ENCODE peak calls at places on chromosomes 7 and 10, in eight cellular contexts. H is aorta; U is adrenal gland; M is colonic mucosa; B is CD8-positive, alpha-beta T cell; J is cardiac muscle cell; Z is kidney; R is heart left ventricle. F is an unnamed sample. For H3K4me1, the result is how much of the 10 kb centered on the place peaks cover.

GRCh38 chr10:124152139-124152780 is 58.9 kb upstream of the CHST15 start:
- DNase-seq in U (peak), Z (peak), M (peak), H (peak), R (peak), B (no peak), J (no peak), F (no peak)

GRCh38 chr10:110865804-110866482 is 5.8 kb upstream of the PDCD4 start:
- DNase-seq in R (no peak), J (no peak), M (no peak), B (no peak), Z (no peak), U (no peak), H (no peak), F (no peak)

GRCh38 chr7:25456467-25457171 is 228.3 kb upstream of the NPVF start:
- DNase-seq in H (no peak), U (peak), M (peak), Z (no peak), J (peak), B (no peak), R (peak), F (no peak)

GRCh38 chr10:61286695-61287094 is 166.5 kb downstream of the TMEM26 start:
- DNase-seq in R (no peak), U (no peak), B (no peak), M (no peak), Z (no peak), H (no peak), J (no peak), F (no peak)

GRCh38 chr7:76310102-76310957 is 7.9 kb downstream of the HSPB1 start:
- DNase-seq in H (no peak), J (no peak), M (peak), Z (no peak), B (no peak), R (no peak), U (peak), F (peak)

GRCh38 chr10:129993621-129994020 is 29.5 kb upstream of the EBF3 start:
- DNase-seq in H (no peak), B (no peak), M (no peak), U (no peak), R (no peak), J (no peak), Z (no peak), F (no peak)

GRCh38 chr10:75565286-75566251 is 134.1 kb downstream of the LRMDA start:
- DNase-seq in B (no peak), J (no peak), R (no peak), M (no peak), Z (no peak), H (no peak), U (no peak), F (no peak)

GRCh38 chr10:104925232-104925851 is 284.3 kb downstream of the SORCS3 start:
- DNase-seq in R (no peak), H (no peak), M (peak), Z (no peak), U (peak), B (no peak), J (peak), F (no peak)

GRCh38 chr7:101200504-101200861 is 353 bp downstream of the MOGAT3 start:
- DNase-seq in U (no peak), M (no peak), J (no peak), B (no peak), Z (no peak), R (no peak), H (no peak), F (no peak)

GRCh38 chr7:156751319-156751718 is 110.7 kb downstream of the RNF32 start:
- DNase-seq in R (no peak), M (no peak), Z (no peak), U (peak), B (no peak), J (no peak), H (no peak), F (no peak)

GRCh38 chr10:77282163-77282562 is 355.4 kb downstream of the KCNMA1 start:
- DNase-seq in H (no peak), U (no peak), J (no peak), R (no peak), B (no peak), Z (no peak), M (no peak), F (no peak)

GRCh38 chr10:13969118-13969791 is 361.5 kb downstream of the FRMD4A start:
- DNase-seq in U (no peak), H (no peak), B (no peak), M (no peak), R (no peak), J (no peak), Z (no peak), F (no peak)

GRCh38 chr10:31646519-31646918 is 282.1 kb downstream of the ARHGAP12 start:
- DNase-seq in B (no peak), H (no peak), R (no peak), Z (no peak), U (no peak), M (no peak), J (no peak), F (no peak)

GRCh38 chr7:27825890-27826289 is 85.9 kb downstream of the TAX1BP1 start:
- DNase-seq in U (no peak), Z (no peak), B (no peak), H (no peak), J (no peak), R (no peak), M (no peak), F (no peak)

GRCh38 chr10:31147220-31147608 is 115.5 kb upstream of the ZNF438 start:
- DNase-seq in Z (no peak), J (no peak), R (peak), U (no peak), H (no peak), M (no peak), B (no peak), F (no peak)

GRCh38 chr10:31062856-31063255 is 31.2 kb upstream of the ZNF438 start:
- DNase-seq in Z (no peak), B (no peak), M (no peak), J (no peak), R (no peak), H (no peak), U (no peak), F (no peak)

GRCh38 chr10:10110817-10111490 is 906.7 kb upstream of the CELF2 start:
- DNase-seq in H (no peak), U (no peak), M (no peak), R (no peak), Z (no peak), B (no peak), J (no peak), F (no peak)

GRCh38 chr7:15326044-15326644 is 235.7 kb downstream of the AGMO start:
- DNase-seq in B (no peak), R (no peak), J (peak), Z (no peak), U (no peak), H (no peak), M (no peak), F (no peak)

GRCh38 chr7:148723166-148723559 is 24.5 kb downstream of the CUL1 start:
- DNase-seq in Z (no peak), J (no peak), U (no peak), M (no peak), B (no peak), H (no peak), R (no peak), F (no peak)

GRCh38 chr7:121544726-121545125 is 148.6 kb upstream of the FAM3C start:
- DNase-seq in R (no peak), B (no peak), J (no peak), H (no peak), M (no peak), Z (no peak), U (no peak), F (no peak)

GRCh38 chr10:88097092-88097894 is 233.9 kb downstream of the PTEN start:
- DNase-seq in U (no peak), J (no peak), R (no peak), Z (no peak), B (no peak), H (no peak), M (no peak), F (no peak)

GRCh38 chr7:25894902-25895791 is 256.9 kb upstream of the NFE2L3 start:
- DNase-seq in B (peak), R (peak), U (peak), M (peak), H (peak), Z (peak), J (peak), F (peak)

GRCh38 chr10:93475227-93475626 is 6.9 kb downstream of the MYOF start:
- DNase-seq in U (no peak), H (no peak), Z (no peak), R (no peak), M (no peak), B (no peak), J (no peak), F (no peak)

GRCh38 chr7:128056901-128057300 is 25.7 kb upstream of the LRRC4 start:
- DNase-seq in Z (no peak), U (no peak), J (no peak), R (no peak), M (no peak), B (no peak), H (no peak), F (no peak)

GRCh38 chr7:64872809-64873500 is 30.1 kb upstream of the ZNF273 start:
- DNase-seq in M (peak), Z (no peak), H (no peak), R (no peak), J (no peak), U (no peak), B (no peak), F (no peak)

GRCh38 chr10:16644146-16644545 is 122.5 kb upstream of the C1QL3 start:
- DNase-seq in U (no peak), R (no peak), M (no peak), H (no peak), J (no peak), Z (no peak), B (no peak), F (no peak)

GRCh38 chr7:55335786-55336185 is 29.4 kb upstream of the LANCL2 start:
- DNase-seq in R (no peak), U (no peak), B (no peak), J (no peak), Z (no peak), H (no peak), M (no peak), F (no peak)

GRCh38 chr10:121580276-121581116 is 17.7 kb downstream of the FGFR2 start:
- DNase-seq in U (no peak), B (no peak), M (no peak), J (no peak), R (no peak), H (no peak), Z (no peak), F (no peak)

GRCh38 chr10:118694848-118695247 is 59.9 kb downstream of the CACUL1 start:
- DNase-seq in Z (no peak), H (no peak), J (no peak), B (no peak), R (no peak), U (no peak), M (no peak), F (no peak)

GRCh38 chr10:120969219-120969645 is 118.1 kb downstream of the WDR11 start:
- DNase-seq in B (no peak), M (no peak), U (no peak), R (no peak), Z (no peak), H (no peak), J (no peak), F (no peak)

GRCh38 chr7:51033722-51034530 is 251.2 kb upstream of the GRB10 start:
- DNase-seq in R (peak), J (peak), U (no peak), Z (no peak), H (peak), M (no peak), B (no peak), F (no peak)

GRCh38 chr10:69335063-69335587 is 56.8 kb downstream of the HK1 start:
- DNase-seq in J (no peak), R (peak), Z (peak), M (no peak), H (peak), B (peak), U (peak), F (no peak)

GRCh38 chr7:125654076-125654475 is 724.5 kb upstream of the POT1 start:
- DNase-seq in U (no peak), B (no peak), Z (no peak), H (no peak), J (no peak), M (no peak), R (no peak), F (no peak)

GRCh38 chr10:30219977-30220751 is 128.9 kb downstream of the MTPAP start:
- DNase-seq in R (no peak), H (no peak), B (no peak), J (no peak), U (no peak), Z (no peak), M (no peak), F (no peak)

GRCh38 chr7:35797311-35797710 is 3.5 kb upstream of the SEPTIN7 start:
- DNase-seq in R (no peak), H (no peak), B (no peak), M (no peak), J (no peak), Z (no peak), U (no peak), F (no peak)

GRCh38 chr10:26486985-26487850 is 49.1 kb downstream of the APBB1IP start:
- DNase-seq in H (no peak), U (peak), R (no peak), J (no peak), M (no peak), B (peak), Z (no peak), F (no peak)

GRCh38 chr10:75210193-75211006 is at the start of gene VDAC2:
- DNase-seq in H (peak), Z (peak), B (peak), M (peak), R (peak), U (peak), J (peak), F (peak)

DNA sequence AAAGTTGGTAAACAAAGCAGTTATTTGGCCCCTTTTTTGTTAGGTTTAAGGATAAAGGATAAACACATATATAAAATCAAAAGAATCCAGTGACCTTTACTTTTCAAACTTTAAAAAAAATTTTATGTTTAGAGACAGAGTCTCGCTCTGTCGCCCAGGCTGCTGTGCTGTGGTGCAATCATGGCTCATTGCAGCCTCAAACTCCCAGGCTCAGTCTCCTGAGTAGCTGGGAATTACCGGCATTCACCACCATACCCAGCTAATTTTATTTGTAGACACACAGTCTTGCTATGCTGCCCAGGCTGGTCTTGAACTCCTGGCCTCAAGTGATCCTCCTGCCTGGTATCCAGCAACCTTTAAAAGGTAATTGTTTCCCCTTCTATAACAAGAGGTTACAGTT is 31.3 kb downstream of the GNA12 start:
- DNase-seq in H (no peak), M (no peak), R (no peak), J (no peak), U (no peak), Z (no peak), B (no peak), F (no peak)
- H3K4me1 ChIP-seq in H (under half), M (under half), R (under half), J (under half), U (under half), Z (under half), B (under half), F (half or more)

DNA sequence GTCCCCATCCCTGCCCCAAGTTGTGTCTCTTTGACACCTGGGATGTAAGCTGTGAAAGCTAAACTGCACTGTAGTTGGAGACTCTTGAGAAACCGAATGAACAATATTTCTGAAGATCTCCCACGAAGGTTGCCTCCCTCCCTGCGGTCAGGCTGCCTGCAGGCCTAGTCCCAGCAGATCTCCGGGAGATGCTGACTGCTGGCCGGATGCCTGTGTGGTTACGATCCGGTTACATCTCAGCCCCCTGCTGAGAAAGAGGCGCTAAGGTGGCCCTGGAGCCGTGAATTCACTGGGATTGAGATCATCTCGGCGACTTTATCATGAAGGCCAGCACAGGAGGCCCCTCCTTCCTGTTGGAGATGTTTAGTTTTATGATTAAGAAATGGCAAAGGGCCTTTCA is 177.8 kb downstream of the PRKAG2 start:
- DNase-seq in Z (peak), J (no peak), U (no peak), H (no peak), B (no peak), M (no peak), R (no peak), F (no peak)
- H3K4me3 ChIP-seq in Z (no peak), J (no peak), U (no peak), H (no peak), B (no peak), M (no peak), R (no peak), F (no peak)

GRCh38 chr10:33349273-33349672 is 14.8 kb upstream of the NRP1 start:
- DNase-seq in R (no peak), H (no peak), Z (no peak), J (no peak), U (no peak), M (no peak), B (no peak), F (no peak)
- H3K27ac ChIP-seq in R (peak), H (no peak), Z (no peak), J (no peak), U (no peak), M (no peak), B (no peak), F (no peak)

GRCh38 chr7:1946025-1946424 is 275.9 kb downstream of the ELFN1 start:
- DNase-seq in H (peak), U (no peak), B (no peak), J (no peak), Z (peak), M (no peak), R (no peak), F (no peak)
- H3K4me1 ChIP-seq in H (under half), U (under half), B (half or more), J (under half), Z (under half), M (under half), R (under half), F (under half)

GRCh38 chr10:71970331-71970730 is 6.1 kb downstream of the CHST3 start:
- DNase-seq in H (no peak), J (peak), Z (peak), B (no peak), R (no peak), U (peak), M (peak), F (no peak)

GRCh38 chr10:71971311-71971731 is 7.1 kb downstream of the CHST3 start:
- DNase-seq in J (no peak), R (no peak), Z (no peak), H (no peak), U (peak), B (no peak), M (no peak), F (no peak)

GRCh38 chr10:71970869-71971268 is 6.7 kb downstream of the CHST3 start:
- DNase-seq in B (no peak), R (no peak), U (no peak), M (no peak), H (no peak), J (no peak), Z (no peak), F (no peak)

GRCh38 chr10:71972746-71973695 is 8.8 kb downstream of the CHST3 start:
- DNase-seq in H (no peak), R (no peak), B (no peak), M (no peak), U (peak), J (no peak), Z (no peak), F (no peak)

DNA sequence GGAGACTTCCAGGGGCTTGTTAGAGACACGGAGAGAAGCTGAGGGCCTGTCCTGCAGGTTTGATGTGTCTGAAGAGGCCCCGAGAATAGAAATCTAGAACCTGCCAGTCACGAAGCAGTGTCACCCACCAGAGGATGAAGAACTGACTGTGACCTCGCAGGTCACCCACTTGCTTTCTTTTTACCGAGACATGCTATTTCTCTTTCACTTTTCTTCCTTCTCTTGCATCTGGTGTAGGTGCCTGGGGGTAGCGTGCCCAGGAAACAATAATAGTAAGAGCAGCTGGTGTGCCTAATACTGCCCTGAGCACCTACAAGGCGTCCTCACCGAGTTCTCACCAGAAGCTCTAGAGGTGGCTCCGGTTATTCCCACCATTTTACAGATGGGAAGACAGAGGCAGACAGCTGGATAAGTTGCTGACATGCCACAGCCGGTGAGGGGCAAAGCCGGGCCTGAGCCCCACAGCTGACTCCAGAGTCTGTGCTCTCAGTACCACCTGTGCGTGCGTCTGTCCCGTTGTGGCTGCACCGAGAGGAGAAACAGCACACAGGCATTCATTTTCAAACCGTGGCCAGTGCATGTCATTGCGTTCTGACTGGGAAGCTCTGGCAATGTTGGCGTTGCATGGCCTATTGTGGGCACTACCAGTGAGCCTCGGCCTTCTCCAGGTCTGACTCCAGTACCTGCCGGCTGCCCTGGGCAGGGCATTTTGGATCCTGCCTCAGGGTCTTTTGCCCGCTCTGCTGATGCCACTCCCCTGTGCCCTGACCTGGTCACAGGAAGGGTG is 7.8 kb downstream of the CHST3 start:
- DNase-seq in J (no peak), U (peak), Z (no peak), R (no peak), H (no peak), M (no peak), B (no peak), F (no peak)
- H3K4me3 ChIP-seq in J (no peak), U (no peak), Z (no peak), R (no peak), H (no peak), M (no peak), B (no peak), F (no peak)

DNA sequence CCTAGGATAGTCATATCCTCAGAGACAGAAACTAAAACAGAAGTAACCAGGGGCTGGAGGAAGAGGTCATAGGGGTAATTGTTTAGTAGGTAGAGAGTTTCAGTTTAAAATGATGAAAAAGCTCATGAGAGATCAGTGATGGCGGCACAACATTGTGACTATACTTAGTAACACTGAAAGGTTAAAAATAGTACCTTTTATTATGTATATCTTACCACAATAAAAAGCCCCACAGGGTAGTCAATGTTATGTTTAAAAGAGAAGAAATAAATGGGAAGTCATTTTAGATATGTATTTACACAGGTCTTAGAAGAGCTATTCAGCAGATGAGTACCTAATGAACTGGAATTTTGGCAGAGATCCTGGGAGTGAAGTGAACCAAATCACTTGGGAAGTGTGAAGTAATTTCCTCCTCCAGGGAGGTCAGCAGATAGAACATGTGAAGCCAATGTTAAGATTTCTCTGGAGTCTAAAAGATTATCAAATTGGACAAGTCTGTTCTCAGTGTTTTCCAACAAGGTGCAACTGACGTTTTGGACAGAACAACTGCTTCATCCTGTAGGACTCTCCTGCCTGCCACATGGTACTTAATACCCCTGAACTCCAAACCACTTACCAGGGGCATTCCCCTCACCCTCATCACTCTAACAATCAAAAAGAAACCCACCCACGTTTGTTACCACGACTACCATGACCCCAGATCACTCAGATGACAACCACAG is 6.4 kb downstream of the CDCA7L start:
- DNase-seq in M (no peak), R (no peak), J (peak), H (no peak), Z (no peak), B (no peak), U (no peak), F (no peak)
- H3K27ac ChIP-seq in M (no peak), R (peak), J (no peak), H (no peak), Z (no peak), B (no peak), U (no peak), F (no peak)

F was measured in vagina.